ENCODE peak calls at places on chromosomes 11 and 22, in six cellular contexts. C is LoVo; S is HT-29; F is lung; Q is stimulated activated CD8-positive, alpha-beta memory T cell treated with anti-CD3 and anti-CD28 coated beads, Interleukin-15, amount 100 ng/mL, for 1 hour; K is nephron progenitor cell. I is an unnamed sample.

GRCh38 chr11:129302386-129303101 is 73.1 kb upstream of the BARX2 start:
- DNase-seq in K (no peak), Q (no peak), F (no peak), S (no peak), C (no peak), I (no peak)

GRCh38 chr11:126701555-126701897 is 299.0 kb downstream of the KIRREL3 start:
- DNase-seq in C (no peak), F (no peak), K (no peak), Q (no peak), S (no peak), I (no peak)

GRCh38 chr11:27963370-27963769 is 144.6 kb downstream of the KIF18A start:
- DNase-seq in K (no peak), F (no peak), S (no peak), Q (no peak), C (no peak), I (no peak)

GRCh38 chr11:692824-693414 is 2.1 kb downstream of the DEAF1 start:
- DNase-seq in S (no peak), Q (no peak), C (no peak), F (no peak), K (no peak), I (no peak)

GRCh38 chr11:128181984-128182383 is 405.4 kb downstream of the ETS1 start:
- DNase-seq in C (no peak), K (no peak), Q (no peak), S (no peak), F (no peak), I (no peak)

GRCh38 chr11:2206291-2206690 is 34.7 kb upstream of the TH start:
- DNase-seq in S (no peak), F (no peak), Q (no peak), K (no peak), C (no peak), I (no peak)

GRCh38 chr11:118142081-118142480 is 10.5 kb downstream of the SCN4B start:
- DNase-seq in C (peak), K (no peak), S (no peak), Q (no peak), F (no peak), I (no peak)

GRCh38 chr22:18115844-18116480 is 5.4 kb downstream of the TUBA8 start:
- DNase-seq in K (no peak), C (no peak), Q (no peak), F (no peak), S (no peak), I (no peak)

GRCh38 chr11:94926698-94927237 is 46.6 kb downstream of the CWC15 start:
- DNase-seq in C (no peak), K (peak), F (peak), Q (no peak), S (no peak), I (peak)

GRCh38 chr11:132334769-132335280 is 964.4 kb downstream of the NTM start:
- DNase-seq in F (no peak), C (no peak), S (no peak), K (no peak), Q (no peak), I (no peak)

GRCh38 chr11:118098996-118099837 is 12.5 kb upstream of the SMIM35 start:
- DNase-seq in S (no peak), F (no peak), K (peak), C (no peak), Q (no peak), I (no peak)

GRCh38 chr11:16193897-16194381 is 162.4 kb downstream of the SOX6 start:
- DNase-seq in S (no peak), K (no peak), Q (no peak), C (no peak), F (no peak), I (peak)

GRCh38 chr11:130300567-130300966 is 14.2 kb downstream of the ZBTB44 start:
- DNase-seq in Q (no peak), S (no peak), K (no peak), F (no peak), C (no peak), I (no peak)

GRCh38 chr11:93890441-93891051 is 40.1 kb upstream of the VSTM5 start:
- DNase-seq in C (no peak), S (no peak), Q (no peak), F (no peak), K (no peak), I (no peak)

GRCh38 chr11:72831521-72832300 is 17.5 kb downstream of the ATG16L2 start:
- DNase-seq in K (peak), C (peak), S (peak), F (peak), Q (no peak), I (peak)

GRCh38 chr11:40130427-40130826 is 1329.0 kb downstream of the LRRC4C start:
- DNase-seq in K (peak), S (peak), Q (no peak), C (no peak), F (no peak), I (peak)

GRCh38 chr11:97259434-97259833 is 869.6 kb downstream of the JRKL start:
- DNase-seq in Q (no peak), S (no peak), K (no peak), C (no peak), F (no peak), I (no peak)